ENCODE peak calls at places on chromosomes 2 and 18, in four cellular contexts. One of them, this sample, is unnamed.

GRCh38 chr2:200171761-200172482 is 134.6 kb upstream of the SPATS2L start:
- DNase-seq in GM12878: no peak
- DNase-seq in K562: peak
- DNase-seq in HepG2: no peak
- DNase-seq in this sample: no peak

GRCh38 chr18:384897-385296 is 115.6 kb downstream of the COLEC12 start:
- DNase-seq in GM12878: no peak
- DNase-seq in K562: no peak
- DNase-seq in HepG2: no peak
- DNase-seq in this sample: no peak

GRCh38 chr2:112627060-112628040 is 18.4 kb upstream of the SLC20A1 start:
- DNase-seq in GM12878: no peak
- DNase-seq in K562: no peak
- DNase-seq in HepG2: no peak
- DNase-seq in this sample: no peak

GRCh38 chr2:219229375-219230200 is at the start of the genes ANKZF1 and ATG9A:
- DNase-seq in GM12878: peak
- DNase-seq in K562: peak
- DNase-seq in HepG2: peak
- DNase-seq in this sample: peak

GRCh38 chr2:231926761-231927565 is 767 bp upstream of the NPPC start:
- DNase-seq in GM12878: no peak
- DNase-seq in K562: no peak
- DNase-seq in HepG2: no peak
- DNase-seq in this sample: peak

GRCh38 chr18:755506-755905 is 43.1 kb upstream of the ENOSF1 start:
- DNase-seq in GM12878: no peak
- DNase-seq in K562: no peak
- DNase-seq in HepG2: no peak
- DNase-seq in this sample: no peak

GRCh38 chr2:203909192-203909945 is 27.2 kb upstream of the ICOS start:
- DNase-seq in GM12878: no peak
- DNase-seq in K562: peak
- DNase-seq in HepG2: peak
- DNase-seq in this sample: peak

GRCh38 chr2:105775809-105776559 is 31.3 kb downstream of the NCK2 start:
- DNase-seq in GM12878: no peak
- DNase-seq in K562: no peak
- DNase-seq in HepG2: no peak
- DNase-seq in this sample: peak

GRCh38 chr2:218357194-218358177 is 829 bp downstream of the CATIP start:
- DNase-seq in GM12878: no peak
- DNase-seq in K562: no peak
- DNase-seq in HepG2: no peak
- DNase-seq in this sample: no peak

GRCh38 chr2:121640380-121641326 is 8.6 kb downstream of the CLASP1 start:
- DNase-seq in GM12878: no peak
- DNase-seq in K562: peak
- DNase-seq in HepG2: peak
- DNase-seq in this sample: no peak

GRCh38 chr2:172704072-172704936 is 31.3 kb upstream of the RAPGEF4 start:
- DNase-seq in GM12878: no peak
- DNase-seq in K562: peak
- DNase-seq in HepG2: peak
- DNase-seq in this sample: peak

GRCh38 chr18:62450546-62451395 is 72.1 kb upstream of the ZCCHC2 start:
- DNase-seq in GM12878: no peak
- DNase-seq in K562: peak
- DNase-seq in HepG2: peak
- DNase-seq in this sample: peak

GRCh38 chr2:105244443-105244842 is 2.9 kb downstream of the GPR45 start:
- DNase-seq in GM12878: no peak
- DNase-seq in K562: no peak
- DNase-seq in HepG2: no peak
- DNase-seq in this sample: no peak

GRCh38 chr2:69682525-69682924 is 39.0 kb upstream of the AAK1 start:
- DNase-seq in GM12878: no peak
- DNase-seq in K562: no peak
- DNase-seq in HepG2: no peak
- DNase-seq in this sample: no peak

GRCh38 chr2:174337337-174338154 is 2.8 kb downstream of the SP9 start:
- DNase-seq in GM12878: no peak
- DNase-seq in K562: peak
- DNase-seq in HepG2: no peak
- DNase-seq in this sample: peak

GRCh38 chr2:241777686-241778627 is 1.3 kb downstream of the GAL3ST2 start:
- DNase-seq in GM12878: no peak
- DNase-seq in K562: no peak
- DNase-seq in HepG2: no peak
- DNase-seq in this sample: peak

GRCh38 chr2:86706220-86706619 is 13.9 kb upstream of the RMND5A start:
- DNase-seq in GM12878: no peak
- DNase-seq in K562: no peak
- DNase-seq in HepG2: peak
- DNase-seq in this sample: no peak

GRCh38 chr18:66562279-66562678 is 41.6 kb downstream of the CDH19 start:
- DNase-seq in GM12878: no peak
- DNase-seq in K562: no peak
- DNase-seq in HepG2: no peak
- DNase-seq in this sample: no peak

GRCh38 chr18:45619062-45619825 is 4.0 kb downstream of the SLC14A2 start:
- DNase-seq in GM12878: no peak
- DNase-seq in K562: no peak
- DNase-seq in HepG2: no peak
- DNase-seq in this sample: no peak

GRCh38 chr2:25274868-25275574 is 66.7 kb downstream of the DNMT3A start:
- DNase-seq in GM12878: no peak
- DNase-seq in K562: peak
- DNase-seq in HepG2: no peak
- DNase-seq in this sample: no peak

GRCh38 chr2:72925328-72925943 is 8.1 kb downstream of the EMX1 start:
- DNase-seq in GM12878: no peak
- DNase-seq in K562: no peak
- DNase-seq in HepG2: no peak
- DNase-seq in this sample: peak

GRCh38 chr2:6968319-6969100 is 51.3 kb downstream of the RNF144A start:
- DNase-seq in GM12878: no peak
- DNase-seq in K562: no peak
- DNase-seq in HepG2: peak
- DNase-seq in this sample: peak

GRCh38 chr2:107091163-107091864 is 205.3 kb upstream of the ST6GAL2 start:
- DNase-seq in GM12878: no peak
- DNase-seq in K562: no peak
- DNase-seq in HepG2: no peak
- DNase-seq in this sample: no peak

GRCh38 chr18:23452728-23453656 is at the start of gene RIOK3:
- DNase-seq in GM12878: peak
- DNase-seq in K562: peak
- DNase-seq in HepG2: peak
- DNase-seq in this sample: peak

GRCh38 chr2:143954208-143954607 is 565.7 kb downstream of the ZEB2 start:
- DNase-seq in GM12878: no peak
- DNase-seq in K562: no peak
- DNase-seq in HepG2: no peak
- DNase-seq in this sample: no peak

GRCh38 chr2:143955416-143956075 is 564.4 kb downstream of the ZEB2 start:
- DNase-seq in GM12878: no peak
- DNase-seq in K562: no peak
- DNase-seq in HepG2: no peak
- DNase-seq in this sample: no peak

GRCh38 chr2:143953386-143953785 is 566.5 kb downstream of the ZEB2 start:
- DNase-seq in GM12878: no peak
- DNase-seq in K562: no peak
- DNase-seq in HepG2: no peak
- DNase-seq in this sample: no peak

GRCh38 chr2:143950675-143951074 is 569.2 kb downstream of the ZEB2 start:
- DNase-seq in GM12878: no peak
- DNase-seq in K562: no peak
- DNase-seq in HepG2: no peak
- DNase-seq in this sample: no peak

DNA sequence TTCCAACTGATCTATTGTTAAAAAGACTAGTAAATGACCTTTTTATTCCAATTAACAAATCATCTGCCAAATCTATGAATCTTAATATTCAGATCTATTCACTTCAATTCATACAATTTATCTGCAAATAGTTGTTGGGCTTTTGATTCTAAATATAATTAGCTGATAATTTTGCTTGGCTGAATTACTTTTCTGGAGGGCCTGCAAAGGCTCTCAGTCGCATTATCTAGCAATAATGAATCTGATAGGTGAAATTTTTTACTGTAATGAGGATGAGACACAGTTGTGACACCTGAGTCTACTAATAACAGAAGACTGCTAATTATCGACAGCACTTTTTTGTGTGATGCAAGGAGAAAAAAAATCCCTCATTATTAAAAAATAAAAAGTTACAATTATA is 565.1 kb downstream of the ZEB2 start:
- DNase-seq in GM12878: no peak
- DNase-seq in K562: no peak
- DNase-seq in HepG2: no peak
- DNase-seq in this sample: no peak
- TF ChIP-seq YY1 in GM12878: no peak
- TF ChIP-seq YY1 in K562: no peak
- TF ChIP-seq YY1 in HepG2: no peak
- TF ChIP-seq YY1 in this sample: no peak

DNA sequence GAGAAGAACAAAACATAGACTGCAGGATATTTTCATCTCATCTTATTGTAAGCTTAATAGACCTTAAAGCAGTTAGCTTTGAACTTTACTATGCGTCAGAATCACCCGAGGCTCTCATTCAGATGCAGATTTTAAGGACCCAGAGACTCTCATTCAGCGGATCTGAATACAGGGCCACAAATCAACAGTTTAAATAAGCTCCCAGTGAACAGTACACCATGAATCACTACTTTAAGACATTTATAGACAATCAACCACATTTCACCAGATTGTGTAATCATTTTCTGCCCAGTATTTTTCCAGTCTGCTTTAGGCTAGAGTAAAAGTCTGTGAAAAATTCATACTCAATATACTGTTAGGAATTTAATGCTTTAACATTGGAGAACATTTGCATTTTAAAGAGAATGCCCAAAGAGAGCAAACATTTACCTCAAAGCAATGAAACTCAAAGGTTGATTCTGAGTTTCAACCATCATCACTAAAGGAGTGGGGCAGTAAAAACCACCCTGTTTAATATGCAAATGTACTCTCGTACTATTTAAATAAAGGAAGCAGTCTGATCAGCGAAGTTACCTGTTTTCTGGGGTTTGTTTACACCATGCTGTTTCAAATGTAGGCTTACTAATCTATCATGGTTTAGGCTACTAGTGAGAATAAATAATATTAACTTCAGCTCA is 11.0 kb upstream of the ALPK2 start:
- DNase-seq in GM12878: no peak
- DNase-seq in K562: no peak
- DNase-seq in HepG2: no peak
- DNase-seq in this sample: no peak
- TF ChIP-seq FOXM1 in GM12878: no peak
- TF ChIP-seq FOXM1 in K562: no peak
- TF ChIP-seq FOXM1 in HepG2: no peak
- TF ChIP-seq FOXM1 in this sample: no peak

GRCh38 chr2:237735762-237736161 is 62.8 kb upstream of the RBM44 start:
- DNase-seq in GM12878: no peak
- DNase-seq in K562: no peak
- DNase-seq in HepG2: no peak
- DNase-seq in this sample: no peak

GRCh38 chr2:237732070-237732469 is 66.5 kb upstream of the RBM44 start:
- DNase-seq in GM12878: no peak
- DNase-seq in K562: no peak
- DNase-seq in HepG2: peak
- DNase-seq in this sample: no peak

GRCh38 chr2:237732790-237733349 is 65.7 kb upstream of the RBM44 start:
- DNase-seq in GM12878: no peak
- DNase-seq in K562: no peak
- DNase-seq in HepG2: no peak
- DNase-seq in this sample: peak

GRCh38 chr2:237734905-237735623 is 63.5 kb upstream of the RBM44 start:
- DNase-seq in GM12878: no peak
- DNase-seq in K562: no peak
- DNase-seq in HepG2: no peak
- DNase-seq in this sample: no peak

GRCh38 chr2:237733677-237734300 is 64.8 kb upstream of the RBM44 start:
- DNase-seq in GM12878: no peak
- DNase-seq in K562: no peak
- DNase-seq in HepG2: peak
- DNase-seq in this sample: peak
- TF ChIP-seq YY1 in GM12878: no peak
- TF ChIP-seq YY1 in K562: no peak
- TF ChIP-seq YY1 in HepG2: peak
- TF ChIP-seq YY1 in this sample: no peak

DNA sequence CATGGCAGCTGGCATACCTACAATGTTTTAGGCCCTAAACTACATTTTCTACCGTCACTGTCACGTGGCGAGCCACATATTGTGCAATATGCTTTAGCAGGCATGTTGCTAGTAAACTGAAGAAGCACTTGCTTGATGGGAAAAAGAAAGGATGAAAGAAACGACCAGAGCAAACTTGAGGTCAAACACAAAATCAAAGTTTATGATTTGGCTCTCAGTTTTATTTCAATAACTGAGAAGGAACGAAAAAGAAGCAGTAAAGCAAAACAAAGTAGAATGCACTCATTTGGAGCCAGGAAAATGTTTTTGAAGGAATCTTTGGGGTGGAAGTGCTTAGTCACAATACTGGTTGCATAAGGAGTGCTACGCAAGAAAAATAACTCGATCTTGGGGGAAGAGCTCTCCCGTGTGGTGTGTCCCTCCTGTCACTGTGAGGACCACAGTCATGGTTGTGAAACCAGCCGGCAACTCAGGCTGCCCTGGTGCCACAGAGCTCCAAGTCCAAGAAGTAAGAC is 349.8 kb downstream of the RBM43 start:
- DNase-seq in GM12878: no peak
- DNase-seq in K562: no peak
- DNase-seq in HepG2: peak
- DNase-seq in this sample: no peak
- TF ChIP-seq FOXM1 in GM12878: no peak
- TF ChIP-seq FOXM1 in K562: no peak
- TF ChIP-seq FOXM1 in HepG2: no peak
- TF ChIP-seq FOXM1 in this sample: no peak

DNA sequence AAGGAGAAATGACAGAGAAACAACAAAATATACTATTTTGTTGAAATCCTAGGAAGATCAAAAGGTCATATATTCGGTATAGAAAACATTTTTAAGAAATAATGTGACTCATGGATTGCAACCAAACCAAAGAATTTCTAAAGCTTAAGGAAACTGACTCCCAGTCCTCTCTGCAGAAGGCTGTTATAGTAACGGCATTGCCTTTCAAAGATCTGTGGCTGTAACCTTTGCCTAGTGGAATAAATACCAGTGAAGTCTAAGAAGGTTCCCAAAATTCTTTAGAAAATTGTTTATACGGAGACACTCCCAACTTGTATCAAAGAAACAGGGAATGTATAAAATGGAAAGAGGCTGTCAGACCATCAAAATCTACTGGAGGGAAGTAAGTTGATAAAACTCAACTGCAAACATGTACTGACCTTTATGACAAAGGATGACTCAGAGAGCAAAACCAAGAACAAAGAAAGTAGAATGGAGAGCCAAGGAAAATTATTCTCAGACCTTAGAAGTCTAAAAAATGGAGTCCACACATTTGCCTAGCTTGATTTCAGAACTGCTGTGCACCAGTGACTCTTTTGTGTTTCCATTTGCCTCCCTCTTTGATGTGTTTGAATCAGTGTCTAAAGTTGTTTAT is 48.6 kb upstream of the FSIP2 start:
- DNase-seq in GM12878: no peak
- DNase-seq in K562: no peak
- DNase-seq in HepG2: no peak
- DNase-seq in this sample: no peak
- TF ChIP-seq YY1 in GM12878: no peak
- TF ChIP-seq YY1 in K562: no peak
- TF ChIP-seq YY1 in HepG2: no peak
- TF ChIP-seq YY1 in this sample: no peak